ENCODE peak calls at places on chromosomes 1 and 21, in seven cellular contexts. C, G, H, D, I, F and M are unnamed samples.

GRCh38 chr1:45954401-45954847 is 151.0 kb downstream of the MAST2 start:
- DNase-seq in C (peak; percentile 70), G (no peak), H (no peak), D (peak; percentile 59), I (no peak), F (peak; percentile 10), M (no peak)

GRCh38 chr21:32349333-32349944 is 43.4 kb downstream of the URB1 start:
- DNase-seq in C (no peak), G (no peak), H (no peak), D (no peak), I (no peak), F (no peak), M (peak; percentile 50)

GRCh38 chr1:203644661-203645510 is 18.3 kb downstream of the ATP2B4 start:
- DNase-seq in C (no peak), G (no peak), H (no peak), D (no peak), I (no peak), F (no peak), M (no peak)

GRCh38 chr1:166271151-166271538 is 104.3 kb upstream of the FAM78B start:
- DNase-seq in C (no peak), G (no peak), H (no peak), D (no peak), I (no peak), F (no peak), M (no peak)

GRCh38 chr1:18474559-18474958 is 6.2 kb upstream of the KLHDC7A start:
- DNase-seq in C (no peak), G (no peak), H (no peak), D (no peak), I (no peak), F (no peak), M (no peak)

GRCh38 chr1:40399984-40400704 is 26.6 kb downstream of the SMAP2 start:
- DNase-seq in C (no peak), G (no peak), H (no peak), D (no peak), I (no peak), F (no peak), M (no peak)

GRCh38 chr1:39886757-39887231 is 3.5 kb upstream of the TRIT1 start:
- DNase-seq in C (no peak), G (peak; percentile 20), H (no peak), D (no peak), I (no peak), F (no peak), M (no peak)

GRCh38 chr1:1080951-1081310 is 6.8 kb upstream of the RNF223 start:
- DNase-seq in C (no peak), G (no peak), H (no peak), D (no peak), I (no peak), F (no peak), M (peak; percentile 58)

GRCh38 chr21:46661211-46661625 is 25.7 kb downstream of the PRMT2 start:
- DNase-seq in C (peak; percentile 34), G (no peak), H (no peak), D (no peak), I (peak; percentile 65), F (no peak), M (no peak)

GRCh38 chr1:160097911-160098851 is at the start of gene IGSF8:
- DNase-seq in C (no peak), G (peak; percentile 76), H (peak; percentile 89), D (no peak), I (peak; percentile 94), F (peak; percentile 49), M (peak; percentile 96)

GRCh38 chr1:2821970-2822620 is 20.6 kb upstream of the TTC34 start:
- DNase-seq in C (no peak), G (no peak), H (no peak), D (no peak), I (peak; percentile 60), F (no peak), M (peak; percentile 74)

GRCh38 chr1:156119503-156120209 is 5.1 kb downstream of the LMNA start:
- DNase-seq in C (no peak), G (no peak), H (no peak), D (no peak), I (no peak), F (no peak), M (no peak)

GRCh38 chr1:156532374-156532773 is 31.8 kb upstream of the MEF2D start:
- DNase-seq in C (no peak), G (no peak), H (no peak), D (no peak), I (no peak), F (no peak), M (no peak)

GRCh38 chr21:31865429-31865970 is 7.3 kb upstream of the HUNK start:
- DNase-seq in C (no peak), G (no peak), H (no peak), D (no peak), I (no peak), F (no peak), M (no peak)

GRCh38 chr1:210236840-210237409 is 4.3 kb downstream of the SERTAD4 start:
- DNase-seq in C (no peak), G (no peak), H (no peak), D (peak; percentile 53), I (no peak), F (no peak), M (no peak)

GRCh38 chr1:247331526-247332214 is at the start of gene ZNF496:
- DNase-seq in C (peak; percentile 10), G (peak; percentile 87), H (peak; percentile 85), D (peak; percentile 21), I (peak; percentile 57), F (peak; percentile 76), M (peak; percentile 82)

GRCh38 chr21:44995257-44995941 is 55.6 kb downstream of the SLX9 start:
- DNase-seq in C (no peak), G (no peak), H (no peak), D (no peak), I (no peak), F (no peak), M (no peak)

GRCh38 chr21:44710756-44711326 is 531 bp downstream of the TSPEAR start:
- DNase-seq in C (no peak), G (peak; percentile 92), H (no peak), D (no peak), I (no peak), F (no peak), M (peak; percentile 60)

GRCh38 chr1:177305040-177306018 is 134.6 kb downstream of the BRINP2 start:
- DNase-seq in C (no peak), G (no peak), H (no peak), D (no peak), I (no peak), F (no peak), M (no peak)

GRCh38 chr1:192544983-192545393 is 30.6 kb upstream of the RGS1 start:
- DNase-seq in C (peak; percentile 32), G (no peak), H (no peak), D (peak; percentile 53), I (no peak), F (no peak), M (no peak)

GRCh38 chr1:193543259-193543658 is 356.8 kb upstream of the B3GALT2 start:
- DNase-seq in C (no peak), G (no peak), H (no peak), D (no peak), I (no peak), F (no peak), M (no peak)

GRCh38 chr1:30908446-30908885 is at the start of gene SDC3:
- DNase-seq in C (no peak), G (no peak), H (no peak), D (no peak), I (no peak), F (no peak), M (no peak)

GRCh38 chr21:30710499-30710898 is 8.1 kb downstream of the KRTAP21-3 start:
- DNase-seq in C (no peak), G (no peak), H (no peak), D (no peak), I (no peak), F (no peak), M (peak; percentile 65)

GRCh38 chr1:3831689-3832088 is 25.3 kb downstream of the CEP104 start:
- DNase-seq in C (no peak), G (no peak), H (no peak), D (peak; percentile 37), I (no peak), F (no peak), M (peak; percentile 1)

GRCh38 chr1:57922130-57922529 is 498.3 kb upstream of the DAB1 start:
- DNase-seq in C (no peak), G (no peak), H (no peak), D (no peak), I (no peak), F (no peak), M (no peak)

GRCh38 chr1:39943471-39944290 is 11.3 kb upstream of the MFSD2A start:
- DNase-seq in C (no peak), G (peak; percentile 21), H (no peak), D (no peak), I (no peak), F (no peak), M (no peak)

GRCh38 chr1:112634367-112634766 is 14.7 kb downstream of the CAPZA1 start:
- DNase-seq in C (no peak), G (no peak), H (no peak), D (no peak), I (no peak), F (no peak), M (no peak)

GRCh38 chr1:235058695-235059094 is 69.9 kb downstream of the TOMM20 start:
- DNase-seq in C (no peak), G (no peak), H (no peak), D (no peak), I (no peak), F (no peak), M (no peak)

GRCh38 chr1:46301406-46302090 is 1.9 kb downstream of the LRRC41 start:
- DNase-seq in C (no peak), G (no peak), H (no peak), D (peak; percentile 27), I (no peak), F (peak; percentile 7), M (no peak)

GRCh38 chr1:228035844-228036243 is 29.0 kb downstream of the WNT3A start:
- DNase-seq in C (no peak), G (no peak), H (no peak), D (no peak), I (no peak), F (no peak), M (no peak)

GRCh38 chr1:183214021-183214970 is 28.2 kb downstream of the LAMC2 start:
- DNase-seq in C (no peak), G (no peak), H (no peak), D (no peak), I (no peak), F (no peak), M (no peak)